ENCODE peak calls at places on chromosomes 5 and 9, in seven cellular contexts. A is NCI-H1436, Z is NCI-H1417, D is NCI-H774, G is HEK293T, R is AG20443, J is amniotic stem cell. H is an unnamed sample.

GRCh38 chr5:108703313-108703712 is 44.4 kb upstream of the FER start:
- DNase-seq in A (no peak), Z (no peak), D (no peak), G (no peak), R (no peak), J (no peak), H (no peak)

GRCh38 chr5:146394486-146394885 is 52.6 kb upstream of the TCERG1 start:
- DNase-seq in A (no peak), Z (no peak), D (no peak), G (no peak), R (no peak), J (no peak), H (no peak)

GRCh38 chr5:127739807-127740384 is 36.7 kb downstream of the CCDC192 start:
- DNase-seq in A (no peak), Z (no peak), D (no peak), G (no peak), R (no peak), J (no peak), H (no peak)

GRCh38 chr9:109317979-109318671 is 2.7 kb downstream of the EPB41L4B start:
- DNase-seq in A (no peak), Z (peak), D (no peak), G (no peak), R (no peak), J (no peak), H (no peak)

GRCh38 chr5:75734913-75735789 is 17.9 kb upstream of the POC5 start:
- DNase-seq in A (peak), Z (peak), D (no peak), G (peak), R (peak), J (no peak), H (no peak)

GRCh38 chr9:83280259-83280658 is 217.3 kb upstream of the RASEF start:
- DNase-seq in A (no peak), Z (no peak), D (no peak), G (no peak), R (peak), J (no peak), H (no peak)

GRCh38 chr9:121498487-121499176 is 1.0 kb downstream of the GGTA1 start:
- DNase-seq in A (no peak), Z (peak), D (no peak), G (peak), R (peak), J (no peak), H (no peak)

GRCh38 chr9:21778300-21778699 is 24.1 kb upstream of the MTAP start:
- DNase-seq in A (no peak), Z (no peak), D (no peak), G (no peak), R (peak), J (no peak), H (no peak)

GRCh38 chr9:123059472-123060220 is 26.2 kb downstream of the GPR21 start:
- DNase-seq in A (no peak), Z (no peak), D (no peak), G (no peak), R (no peak), J (no peak), H (no peak)

GRCh38 chr5:148922606-148923005 is 96.2 kb downstream of the ADRB2 start:
- DNase-seq in A (no peak), Z (no peak), D (no peak), G (no peak), R (no peak), J (no peak), H (no peak)

GRCh38 chr9:91907387-91908292 is 42.4 kb downstream of the ROR2 start:
- DNase-seq in A (no peak), Z (no peak), D (no peak), G (no peak), R (no peak), J (no peak), H (no peak)